ENCODE peak calls at places on chromosome 10, in four cellular contexts. N is HCT116, W is HepG2, R is K562. M is an unnamed sample.
A peak's percentile ranks its signal among the peaks of the same experiment; 100 is the strongest.

GRCh38 chr10:117167346-117168134 is 29.5 kb upstream of the VAX1 start:
- DNase-seq in W (no peak), R (no peak), N (no peak), M (no peak)

GRCh38 chr10:119207713-119208552 is 562 bp downstream of the GRK5 start:
- DNase-seq in N (no peak), R (peak; percentile 17), W (peak; percentile 65), M (no peak)

GRCh38 chr10:4256971-4257370 is 472.0 kb upstream of the KLF6 start:
- DNase-seq in N (no peak), W (no peak), R (no peak), M (no peak)

GRCh38 chr10:122374246-122374858 is at the start of gene PLEKHA1:
- DNase-seq in W (peak; percentile 84), N (peak; percentile 88), R (peak; percentile 82), M (peak; percentile 70)

GRCh38 chr10:29635711-29636144 is 957 bp upstream of the SVIL start:
- DNase-seq in W (peak; percentile 87), N (no peak), R (no peak), M (no peak)

GRCh38 chr10:124609698-124610097 is 134.5 kb downstream of the FAM53B start:
- DNase-seq in N (no peak), R (peak; percentile 19), W (peak; percentile 42), M (no peak)

GRCh38 chr10:117313641-117314040 is 61.6 kb downstream of the PDZD8 start:
- DNase-seq in W (no peak), N (no peak), R (no peak), M (no peak)

GRCh38 chr10:63554666-63555065 is 33.5 kb downstream of the REEP3 start:
- DNase-seq in N (peak; percentile 26), W (no peak), R (no peak), M (no peak)

GRCh38 chr10:73000973-73001372 is 46.4 kb upstream of the PLA2G12B start:
- DNase-seq in N (no peak), W (no peak), R (no peak), M (no peak)

GRCh38 chr10:111113961-111114830 is 37.4 kb downstream of the ADRA2A start:
- DNase-seq in R (no peak), N (no peak), W (no peak), M (no peak)

GRCh38 chr10:62724465-62724864 is 80.1 kb upstream of the ADO start:
- DNase-seq in W (no peak), R (peak; percentile 64), N (peak; percentile 10), M (no peak)

GRCh38 chr10:71838264-71839211 is 12.5 kb downstream of the PSAP start:
- DNase-seq in R (peak; percentile 76), N (no peak), W (no peak), M (no peak)

GRCh38 chr10:112532053-112532658 is 85.1 kb downstream of the VTI1A start:
- DNase-seq in W (no peak), N (no peak), R (no peak), M (no peak)

GRCh38 chr10:82982110-82982608 is 1107.2 kb downstream of the NRG3 start:
- DNase-seq in W (no peak), N (no peak), R (no peak), M (peak; percentile 72)

GRCh38 chr10:75208177-75208576 is 2.4 kb upstream of the VDAC2 start:
- DNase-seq in R (peak; percentile 60), N (no peak), W (no peak), M (no peak)

GRCh38 chr10:75211007-75211735 is 575 bp downstream of the VDAC2 start:
- DNase-seq in N (no peak), R (peak; percentile 76), W (peak; percentile 48), M (no peak)

GRCh38 chr10:75207868-75208167 is 2.8 kb upstream of the VDAC2 start:
- DNase-seq in R (no peak), N (no peak), W (peak; percentile 36), M (no peak)

GRCh38 chr10:75210193-75211006 is at the start of gene VDAC2:
- DNase-seq in N (peak; percentile 68), W (peak; percentile 73), R (peak; percentile 96), M (no peak)

GRCh38 chr10:75209325-75210192 is 1.0 kb upstream of the VDAC2 start:
- DNase-seq in R (peak; percentile 80), N (no peak), W (no peak), M (no peak)
- TF ChIP-seq REST in R (peak; percentile 22), N (no peak), W (no peak), M (no peak)

DNA sequence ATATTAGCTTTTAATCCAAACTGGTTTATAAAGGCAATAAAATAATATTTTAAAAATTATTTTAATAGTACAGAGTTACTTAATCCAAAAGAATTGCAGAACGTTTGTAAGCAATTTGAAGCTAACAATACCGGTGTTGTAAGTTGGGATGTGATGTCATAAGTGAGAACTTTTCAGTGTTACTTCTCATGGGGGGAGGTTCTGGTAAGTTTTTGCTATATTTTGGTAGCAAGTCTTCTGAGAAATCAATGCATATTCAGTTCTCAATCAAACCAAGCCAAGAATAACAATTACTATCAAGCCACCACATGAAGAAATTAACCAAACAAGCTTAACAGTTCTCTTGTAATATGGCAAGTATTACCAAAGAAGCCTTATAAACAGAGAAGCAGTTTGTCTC is 147.1 kb upstream of the ASAH2 start:
- DNase-seq in W (no peak), R (no peak), N (no peak), M (no peak)
- H3K4me1 ChIP-seq in W (peaks cover 50% of the 10 kb centered on the region), R (peaks cover 47% of the 10 kb centered on the region), N (peaks cover 18% of the 10 kb centered on the region), M (no peaks in the 10 kb centered on the region)

GRCh38 chr10:46517541-46517940 is 38.9 kb downstream of the GPRIN2 start:
- DNase-seq in W (no peak), R (no peak), N (no peak), M (no peak)

GRCh38 chr10:46514431-46514861 is 42.0 kb downstream of the GPRIN2 start:
- DNase-seq in N (no peak), R (no peak), W (no peak), M (no peak)

GRCh38 chr10:46516660-46517416 is 39.6 kb downstream of the GPRIN2 start:
- DNase-seq in R (no peak), N (no peak), W (no peak), M (no peak)

GRCh38 chr10:46514899-46515298 is 41.6 kb downstream of the GPRIN2 start:
- DNase-seq in N (no peak), R (no peak), W (no peak), M (no peak)

GRCh38 chr10:46515402-46516192 is 40.9 kb downstream of the GPRIN2 start:
- DNase-seq in R (no peak), W (no peak), N (no peak), M (no peak)
- TF ChIP-seq TCF7L2 in R (no peak), W (no peak), N (no peak), M (no peak)

GRCh38 chr10:31962826-31963597 is 34.4 kb upstream of the ARHGAP12 start:
- DNase-seq in W (no peak), R (no peak), N (no peak), M (no peak)
- TF ChIP-seq REST in W (no peak), R (no peak), N (peak; percentile 4), M (no peak)

DNA sequence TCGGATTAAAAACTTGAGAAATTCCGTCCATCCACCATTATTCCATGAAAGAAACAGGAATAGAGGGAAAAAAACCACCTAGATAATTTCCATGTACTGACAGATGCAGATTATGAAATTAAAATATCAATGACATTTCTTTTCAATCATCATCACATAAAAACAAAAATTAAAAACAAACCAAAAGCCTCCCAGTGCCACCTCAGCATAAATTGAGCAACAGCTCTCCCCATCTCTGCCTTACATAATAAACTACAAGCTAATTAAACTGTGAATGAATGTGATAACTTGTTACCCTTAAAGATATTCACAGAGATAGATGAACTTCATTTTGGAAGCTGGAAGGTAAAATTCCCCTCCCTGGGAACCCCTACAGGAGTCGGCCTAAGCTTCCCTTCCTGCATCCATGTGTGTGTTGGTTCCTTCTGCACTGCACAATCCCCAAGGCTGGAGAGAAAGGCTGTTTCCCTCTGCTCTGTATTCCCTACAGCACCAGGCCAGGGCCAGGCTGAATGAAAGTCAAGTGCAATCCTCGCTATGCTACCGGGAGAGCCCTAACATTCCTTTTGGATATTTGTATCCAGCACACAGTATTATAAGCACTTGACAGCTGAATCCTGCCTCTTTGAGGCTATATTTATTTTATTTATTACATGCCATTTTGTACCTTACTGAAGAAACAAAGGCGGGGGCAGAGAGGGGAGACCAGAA is 8.1 kb downstream of the CCDC6 start:
- DNase-seq in W (no peak), N (no peak), R (no peak), M (no peak)
- H3K4me1 ChIP-seq in W (peaks cover 56% of the 10 kb centered on the region), N (peaks cover 4% of the 10 kb centered on the region), R (peaks cover 40% of the 10 kb centered on the region), M (no peaks in the 10 kb centered on the region)

DNA sequence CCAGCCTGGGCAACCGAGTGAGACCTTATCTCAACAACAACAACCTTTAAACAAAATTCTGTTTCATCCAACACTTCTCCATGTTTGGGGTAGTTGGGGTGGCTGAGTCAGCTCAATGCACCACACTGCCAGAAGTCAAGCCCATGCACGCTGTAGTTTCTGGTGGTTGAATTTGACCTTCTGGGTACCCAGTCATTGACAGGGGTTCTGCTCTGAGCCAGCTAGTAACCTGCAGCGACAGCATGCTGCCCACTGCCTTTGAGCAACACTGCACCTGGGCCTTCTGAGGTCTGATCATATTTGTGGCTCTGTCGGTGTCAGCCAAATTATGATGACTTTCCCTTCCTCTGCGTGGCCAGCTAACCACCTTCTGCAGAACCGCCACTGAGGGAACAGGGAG is 84.6 kb upstream of the ZNF438 start:
- DNase-seq in W (no peak), N (no peak), R (no peak), M (no peak)
- TF ChIP-seq TCF7L2 in W (no peak), N (no peak), R (no peak), M (no peak)

M was measured in Panc1.